ENCODE peak calls at places on chromosomes 13 and 19, in nine cellular contexts. P is mucosa of descending colon, X is body of pancreas, U is right atrium auricular region, O is neural crest cell, C is GM10248, Q is heart left ventricle, Z is uterus, E is AG09309. L is an unnamed sample.

GRCh38 chr19:1026189-1027019 is at the start of gene CNN2:
- DNase-seq in P (peak; percentile 91), X (peak; percentile 86), U (peak; percentile 78), O (peak; percentile 62), C (peak; percentile 88), Q (peak; percentile 91), Z (peak; percentile 85), E (no peak), L (peak; percentile 76)

GRCh38 chr13:23707674-23708073 is 137.5 kb downstream of the TNFRSF19 start:
- DNase-seq in P (no peak), X (no peak), U (no peak), O (no peak), C (no peak), Q (no peak), Z (no peak), E (no peak), L (no peak)

GRCh38 chr13:98483636-98484288 is 93.1 kb downstream of the STK24 start:
- DNase-seq in P (no peak), X (no peak), U (no peak), O (no peak), C (no peak), Q (no peak), Z (no peak), E (no peak), L (no peak)

GRCh38 chr19:29029271-29029670 is 183.7 kb downstream of the UQCRFS1 start:
- DNase-seq in P (no peak), X (no peak), U (no peak), O (no peak), C (no peak), Q (no peak), Z (no peak), E (peak; percentile 5), L (no peak)

GRCh38 chr13:35512271-35512920 is 35.9 kb upstream of the MAB21L1 start:
- DNase-seq in P (no peak), X (no peak), U (peak; percentile 63), O (no peak), C (no peak), Q (peak; percentile 24), Z (peak; percentile 54), E (peak; percentile 91), L (no peak)

GRCh38 chr13:44307255-44307654 is 66.4 kb upstream of the SERP2 start:
- DNase-seq in P (no peak), X (no peak), U (no peak), O (no peak), C (no peak), Q (no peak), Z (no peak), E (no peak), L (no peak)

GRCh38 chr13:20676213-20676612 is 27.3 kb upstream of the IL17D start:
- DNase-seq in P (no peak), X (no peak), U (no peak), O (no peak), C (no peak), Q (no peak), Z (no peak), E (no peak), L (no peak)

GRCh38 chr19:7904074-7905020 is 670 bp downstream of the MAP2K7 start:
- DNase-seq in P (peak; percentile 87), X (peak; percentile 50), U (no peak), O (no peak), C (peak; percentile 81), Q (peak; percentile 69), Z (peak; percentile 72), E (no peak), L (no peak)

GRCh38 chr19:46859637-46860124 is 1.1 kb upstream of the ARHGAP35 start:
- DNase-seq in P (peak; percentile 84), X (peak; percentile 66), U (no peak), O (no peak), C (no peak), Q (peak; percentile 90), Z (peak; percentile 78), E (no peak), L (no peak)

GRCh38 chr13:34310539-34310938 is 492.6 kb downstream of the RFC3 start:
- DNase-seq in P (no peak), X (no peak), U (no peak), O (no peak), C (no peak), Q (no peak), Z (no peak), E (no peak), L (no peak)

GRCh38 chr13:41696163-41697003 is 239.0 kb downstream of the RGCC start:
- DNase-seq in P (no peak), X (no peak), U (no peak), O (no peak), C (no peak), Q (no peak), Z (no peak), E (peak; percentile 83), L (no peak)

GRCh38 chr13:39054112-39054511 is 15.9 kb downstream of the NHLRC3 start:
- DNase-seq in P (no peak), X (no peak), U (no peak), O (no peak), C (no peak), Q (no peak), Z (no peak), E (no peak), L (no peak)

GRCh38 chr13:27961227-27962085 is 7.7 kb downstream of the CDX2 start:
- DNase-seq in P (no peak), X (no peak), U (no peak), O (no peak), C (no peak), Q (no peak), Z (no peak), E (no peak), L (no peak)

GRCh38 chr19:51138549-51138979 is 3.5 kb upstream of the SIGLEC7 start:
- DNase-seq in P (peak; percentile 55), X (no peak), U (peak; percentile 68), O (no peak), C (no peak), Q (peak; percentile 73), Z (no peak), E (no peak), L (no peak)

GRCh38 chr13:30864352-30865130 is 41.5 kb upstream of the MEDAG start:
- DNase-seq in P (no peak), X (no peak), U (no peak), O (no peak), C (no peak), Q (no peak), Z (peak; percentile 40), E (peak; percentile 83), L (no peak)

GRCh38 chr13:64332048-64332447 is 2898.1 kb downstream of the PCDH9 start:
- DNase-seq in P (no peak), X (no peak), U (no peak), O (no peak), C (no peak), Q (no peak), Z (no peak), E (no peak), L (no peak)

GRCh38 chr19:17419491-17420266 is at the start of gene MVB12A:
- DNase-seq in P (peak; percentile 99), X (peak; percentile 97), U (peak; percentile 98), O (peak; percentile 89), C (peak; percentile 99), Q (peak; percentile 99), Z (peak; percentile 98), E (peak; percentile 96), L (peak; percentile 91)
- TF ChIP-seq CTCF in P (no peak), X (no peak), U (no peak), O (no peak), C (no peak), Q (no peak), Z (no peak), E (no peak), L (no peak)

DNA sequence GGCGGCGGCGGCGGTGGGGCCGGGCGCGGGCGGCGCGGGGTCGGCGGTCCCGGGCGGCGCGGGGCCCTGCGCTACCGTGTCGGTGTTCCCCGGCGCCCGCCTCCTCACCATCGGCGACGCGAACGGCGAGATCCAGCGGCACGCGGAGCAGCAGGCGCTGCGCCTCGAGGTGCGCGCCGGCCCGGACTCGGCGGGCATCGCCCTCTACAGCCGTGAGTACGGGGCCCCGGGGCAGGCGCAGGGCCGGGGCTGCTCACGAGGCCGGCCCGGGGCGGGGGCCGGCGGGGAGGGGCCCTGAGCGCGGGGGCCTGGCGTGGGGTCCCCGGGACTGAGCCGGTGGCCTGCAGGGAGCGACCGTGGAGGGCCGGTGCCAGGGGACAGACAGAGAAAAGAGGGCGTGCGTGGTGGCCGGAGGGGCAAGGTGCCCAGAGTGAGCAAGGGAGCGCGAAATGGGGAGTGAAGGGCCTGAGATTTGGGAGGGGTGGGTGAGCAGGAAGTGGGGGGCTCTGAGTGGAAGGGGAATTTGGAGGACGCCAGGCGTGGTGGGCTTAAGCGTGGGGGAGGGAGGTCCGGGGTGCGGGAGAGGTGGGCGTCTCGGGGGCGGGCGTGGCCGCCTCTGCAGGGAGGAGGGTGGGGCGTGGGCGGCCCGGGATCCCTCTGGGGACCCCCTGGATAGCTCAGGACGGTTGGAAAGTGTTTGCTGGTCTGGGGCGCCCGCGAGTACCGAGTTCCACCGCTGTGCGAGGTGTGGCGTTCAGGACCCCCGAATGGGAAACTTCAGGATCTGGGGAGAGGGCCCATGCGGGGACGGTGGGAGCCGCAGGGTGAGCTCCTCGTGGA is 578 bp downstream of the CARM1 start:
- DNase-seq in P (peak; percentile 81), X (peak; percentile 51), U (no peak), O (no peak), C (no peak), Q (peak; percentile 55), Z (peak; percentile 66), E (no peak), L (peak; percentile 52)
- TF ChIP-seq CTCF in P (no peak), X (peak; percentile 4), U (peak; percentile 19), O (peak; percentile 50), C (no peak), Q (no peak), Z (no peak), E (no peak), L (no peak)

GRCh38 chr19:30686252-30686762 is 314.1 kb downstream of the ZNF536 start:
- DNase-seq in P (no peak), X (no peak), U (no peak), O (no peak), C (no peak), Q (no peak), Z (no peak), E (no peak), L (no peak)
- TF ChIP-seq CTCF in P (no peak), X (no peak), U (peak; percentile 42), O (no peak), C (no peak), Q (peak; percentile 38), Z (peak; percentile 29), E (peak; percentile 11), L (no peak)

GRCh38 chr19:40529093-40529954 is 47.3 kb upstream of the SHKBP1 start:
- DNase-seq in P (peak; percentile 88), X (peak; percentile 87), U (peak; percentile 82), O (peak; percentile 84), C (peak; percentile 99), Q (peak; percentile 86), Z (peak; percentile 86), E (no peak), L (peak; percentile 91)

GRCh38 chr19:40528533-40529092 is 48.1 kb upstream of the SHKBP1 start:
- DNase-seq in P (no peak), X (no peak), U (no peak), O (no peak), C (no peak), Q (no peak), Z (no peak), E (no peak), L (no peak)

GRCh38 chr19:40534148-40534547 is 42.5 kb upstream of the SHKBP1 start:
- DNase-seq in P (no peak), X (no peak), U (no peak), O (no peak), C (no peak), Q (no peak), Z (no peak), E (no peak), L (no peak)

GRCh38 chr19:40530091-40530901 is 46.4 kb upstream of the SHKBP1 start:
- DNase-seq in P (peak; percentile 49), X (no peak), U (no peak), O (peak; percentile 58), C (peak; percentile 45), Q (no peak), Z (no peak), E (no peak), L (no peak)

GRCh38 chr19:40533508-40533907 is 43.2 kb upstream of the SHKBP1 start:
- DNase-seq in P (no peak), X (no peak), U (no peak), O (no peak), C (no peak), Q (no peak), Z (no peak), E (no peak), L (no peak)
- TF ChIP-seq CTCF in P (no peak), X (no peak), U (no peak), O (no peak), C (no peak), Q (no peak), Z (no peak), E (peak; percentile 41), L (no peak)

L was measured in activated B cell treated with CpG ODN at 0.5 μM for 24 hours.